ENCODE peak calls at places on chromosome 3, in seven cellular contexts. L is right lobe of liver, U is iPS DF 6.9, E is HepG2, Q is brain microvascular endothelial cell, A is ovary, R is IMR-90. K is an unnamed sample. For H3K36me3, the result is how much of the 10 kb centered on the place peaks cover.

GRCh38 chr3:99473321-99473751 is 165.1 kb upstream of the COL8A1 start:
- DNase-seq in U (no peak), Q (peak), L (no peak), E (no peak), A (no peak), R (peak), K (no peak)

GRCh38 chr3:193378706-193379105 is at the start of gene ATP13A5:
- DNase-seq in U (no peak), Q (no peak), R (no peak), E (no peak), A (no peak), L (no peak), K (no peak)

GRCh38 chr3:129429080-129429451 is 630 bp upstream of the EFCAB12 start:
- DNase-seq in U (no peak), A (no peak), L (no peak), Q (no peak), R (no peak), E (no peak), K (no peak)

GRCh38 chr3:128311441-128311844 is 155.2 kb downstream of the DNAJB8 start:
- DNase-seq in A (no peak), L (no peak), U (no peak), Q (no peak), E (no peak), R (no peak), K (peak)

GRCh38 chr3:116394365-116394764 is 50.9 kb downstream of the LSAMP start:
- DNase-seq in E (no peak), Q (no peak), U (no peak), A (no peak), L (no peak), R (no peak), K (no peak)

GRCh38 chr3:51720292-51721061 is 13.6 kb downstream of the GRM2 start:
- DNase-seq in E (no peak), A (no peak), L (no peak), R (no peak), Q (no peak), U (no peak), K (peak)

GRCh38 chr3:22284559-22284958 is 533.5 kb upstream of the ZNF385D start:
- DNase-seq in E (no peak), L (no peak), U (no peak), Q (peak), A (no peak), R (peak), K (no peak)

GRCh38 chr3:128503164-128503651 is 10.2 kb upstream of the GATA2 start:
- DNase-seq in Q (no peak), E (no peak), U (no peak), A (no peak), L (no peak), R (no peak), K (peak)

GRCh38 chr3:142896201-142896755 is 7.4 kb upstream of the PCOLCE2 start:
- DNase-seq in L (no peak), Q (peak), R (peak), U (no peak), E (no peak), A (no peak), K (no peak)

GRCh38 chr3:24523988-24524727 is 29.5 kb upstream of the THRB start:
- DNase-seq in R (no peak), Q (no peak), E (no peak), U (no peak), L (no peak), A (no peak), K (no peak)

GRCh38 chr3:4011136-4011535 is 211.9 kb downstream of the LRRN1 start:
- DNase-seq in E (no peak), U (no peak), Q (no peak), A (no peak), L (no peak), R (no peak), K (no peak)

GRCh38 chr3:112293368-112294321 is at the start of gene SLC9C1:
- DNase-seq in U (peak), R (peak), E (peak), L (no peak), Q (peak), A (peak), K (peak)

GRCh38 chr3:46351646-46352045 is 2.3 kb upstream of the CCR2 start:
- DNase-seq in R (no peak), Q (no peak), U (no peak), E (no peak), A (no peak), L (no peak), K (no peak)

GRCh38 chr3:61802772-61803171 is 241.4 kb downstream of the PTPRG start:
- DNase-seq in Q (no peak), L (no peak), A (no peak), U (no peak), R (no peak), E (no peak), K (no peak)

GRCh38 chr3:173501941-173502489 is 104.5 kb downstream of the NLGN1 start:
- DNase-seq in Q (no peak), A (no peak), E (no peak), U (no peak), R (peak), L (no peak), K (no peak)

GRCh38 chr3:44365952-44366351 is 27.4 kb downstream of the TCAIM start:
- DNase-seq in E (no peak), R (no peak), U (no peak), A (no peak), Q (no peak), L (no peak), K (no peak)
- H3K36me3 ChIP-seq in E (under half), R (under half), U (under half), A (under half), Q (under half), L (under half), K (under half)

DNA sequence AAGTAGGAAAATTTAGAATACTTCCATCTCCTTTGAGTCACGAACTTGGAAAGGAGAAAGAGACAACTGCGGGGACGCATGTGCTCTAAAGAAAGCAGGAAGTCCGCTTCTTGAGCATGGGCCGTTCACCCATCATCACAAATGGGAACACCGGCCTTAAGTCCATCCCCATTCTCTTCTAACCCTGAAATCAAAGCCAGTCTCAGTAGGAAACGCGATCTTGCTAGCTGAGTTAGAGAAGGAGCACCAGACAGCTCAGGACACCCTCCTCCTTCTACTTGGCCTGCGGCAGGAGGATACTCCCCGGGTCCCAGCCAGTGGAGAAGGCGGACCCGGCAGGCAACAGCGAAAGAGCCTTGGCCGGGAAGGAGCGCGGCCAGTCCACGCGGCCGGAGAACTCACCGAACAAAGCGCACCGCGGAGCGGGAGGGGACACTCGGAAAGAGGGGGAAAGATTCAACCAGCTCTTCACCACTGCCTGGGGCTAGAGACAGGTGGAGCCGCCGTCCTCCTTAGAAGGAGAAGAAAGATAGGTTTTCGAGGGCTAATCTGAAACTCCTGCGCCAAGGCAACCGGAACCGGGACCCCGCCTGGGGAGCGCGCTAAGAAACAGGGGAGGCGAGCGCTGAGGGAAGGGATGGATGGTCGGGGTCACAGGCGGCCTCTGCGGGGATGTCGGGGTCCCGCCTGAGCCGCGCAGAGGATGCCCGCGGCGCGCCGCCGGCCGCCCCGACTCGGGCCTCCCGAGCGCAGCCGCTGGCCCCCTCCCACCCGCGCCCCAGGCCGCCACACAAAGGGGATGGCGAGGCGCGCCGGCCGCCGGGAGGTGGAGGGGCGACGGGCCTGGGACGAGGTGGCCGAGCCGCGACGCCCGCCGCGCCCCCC is 825 bp downstream of the SLC4A7 start:
- DNase-seq in L (peak), R (peak), U (no peak), Q (peak), A (peak), E (peak), K (peak)
- H3K27ac ChIP-seq in L (peak), R (peak), U (no peak), Q (peak), A (peak), E (peak), K (peak)

GRCh38 chr3:49844464-49845183 is 11.7 kb downstream of the TRAIP start:
- DNase-seq in U (no peak), Q (no peak), E (peak), L (no peak), A (no peak), R (no peak), K (no peak)

GRCh38 chr3:49841806-49842205 is 14.6 kb downstream of the TRAIP start:
- DNase-seq in Q (no peak), A (no peak), U (no peak), R (no peak), E (no peak), L (no peak), K (no peak)

GRCh38 chr3:49841126-49841525 is 15.2 kb downstream of the TRAIP start:
- DNase-seq in R (no peak), L (no peak), A (no peak), U (peak), Q (no peak), E (no peak), K (peak)

GRCh38 chr3:49840371-49840770 is 16.0 kb downstream of the TRAIP start:
- DNase-seq in R (no peak), U (no peak), A (no peak), L (no peak), E (no peak), Q (no peak), K (no peak)

DNA sequence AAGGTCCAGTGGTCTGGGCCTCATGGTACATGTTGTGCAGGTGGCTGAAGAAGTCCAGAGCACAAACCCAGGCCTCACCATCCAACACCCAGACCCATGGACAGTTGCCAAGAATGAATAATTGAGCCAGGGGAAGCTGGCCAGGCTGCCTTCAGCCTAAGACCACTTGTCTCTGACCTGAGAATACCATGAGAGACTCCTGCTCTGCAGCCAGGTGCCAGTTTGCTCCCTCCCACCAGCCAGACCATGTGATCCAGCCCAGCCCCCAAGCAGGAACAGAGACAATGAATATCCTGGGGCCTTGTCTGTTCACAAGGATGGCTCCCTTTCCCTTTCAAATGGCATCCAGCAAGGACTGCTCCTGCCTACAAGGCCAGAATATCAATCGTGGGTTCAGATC is 13.5 kb downstream of the TRAIP start:
- DNase-seq in U (no peak), A (no peak), Q (no peak), L (no peak), E (no peak), R (no peak), K (no peak)
- H3K36me3 ChIP-seq in U (under half), A (under half), Q (under half), L (under half), E (under half), R (under half), K (under half)

DNA sequence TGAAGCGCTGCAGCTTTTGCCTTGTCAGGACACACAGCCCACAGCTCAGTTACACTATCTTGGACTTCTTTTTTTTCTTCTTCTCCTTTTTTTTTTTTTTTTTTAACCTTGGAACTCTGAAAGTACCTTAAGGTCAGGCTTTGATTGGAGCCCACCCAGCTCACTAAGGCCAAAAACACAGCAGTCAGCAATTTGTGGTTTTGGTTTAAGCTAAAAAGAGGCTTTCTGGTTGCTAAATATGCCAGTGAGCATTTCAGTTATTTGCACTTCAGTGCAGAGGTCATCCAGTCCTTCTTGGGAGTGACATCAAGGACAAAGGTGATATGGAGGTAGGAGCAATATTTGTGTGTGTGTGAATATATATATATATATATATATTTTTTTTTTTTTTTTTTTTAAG is 1.7 kb downstream of the SLC25A20 start:
- DNase-seq in Q (no peak), U (no peak), E (peak), L (no peak), R (no peak), A (no peak), K (no peak)
- H3K27ac ChIP-seq in Q (no peak), U (no peak), E (peak), L (peak), R (no peak), A (no peak), K (no peak)

K was measured in endodermal cell.